ENCODE peak calls at places on chromosomes 1 and 21, in seven cellular contexts. D is NCI-H1092 treated with DMSO at 0.1 percent for 48 hours; L is cardiac muscle cell; N is A172; Z is IMR-90; C is CD8-positive, alpha-beta T cell; I is lung. M is an unnamed sample.
A peak's percentile ranks its signal among the peaks of the same experiment; 100 is the strongest.

GRCh38 chr1:54763814-54764131 is 550 bp downstream of the PARS2 start:
- DNase-seq in D (no peak), L (no peak), N (no peak), Z (no peak), C (no peak), I (no peak), M (no peak)

GRCh38 chr21:32547018-32547417 is 38.3 kb downstream of the TCP10L start:
- DNase-seq in D (no peak), L (no peak), N (no peak), Z (no peak), C (no peak), I (no peak), M (no peak)

GRCh38 chr1:167795810-167796740 is 74.3 kb downstream of the MPZL1 start:
- DNase-seq in D (peak; percentile 53), L (no peak), N (no peak), Z (no peak), C (no peak), I (no peak), M (no peak)

GRCh38 chr1:234620272-234620711 is 10.3 kb upstream of the IRF2BP2 start:
- DNase-seq in D (peak; percentile 87), L (no peak), N (no peak), Z (no peak), C (no peak), I (no peak), M (no peak)

GRCh38 chr1:226697151-226697575 is 41.9 kb downstream of the ITPKB start:
- DNase-seq in D (no peak), L (no peak), N (no peak), Z (peak; percentile 89), C (no peak), I (no peak), M (no peak)

GRCh38 chr1:25581764-25582163 is 34.8 kb upstream of the MAN1C1 start:
- DNase-seq in D (no peak), L (no peak), N (no peak), Z (no peak), C (no peak), I (no peak), M (no peak)

GRCh38 chr1:99756598-99756997 is 9.8 kb downstream of the FRRS1 start:
- DNase-seq in D (no peak), L (no peak), N (peak; percentile 34), Z (peak; percentile 64), C (no peak), I (no peak), M (no peak)

GRCh38 chr1:7300893-7301292 is 470.2 kb upstream of the VAMP3 start:
- DNase-seq in D (no peak), L (no peak), N (peak; percentile 89), Z (peak; percentile 98), C (no peak), I (peak; percentile 0), M (peak; percentile 58)

GRCh38 chr1:100794719-100795645 is 75.4 kb downstream of the VCAM1 start:
- DNase-seq in D (no peak), L (no peak), N (no peak), Z (peak; percentile 90), C (no peak), I (no peak), M (no peak)

GRCh38 chr1:177466286-177466685 is 295.5 kb downstream of the BRINP2 start:
- DNase-seq in D (no peak), L (no peak), N (no peak), Z (no peak), C (no peak), I (no peak), M (no peak)

GRCh38 chr1:159779403-159779851 is 1.3 kb upstream of the DUSP23 start:
- DNase-seq in D (no peak), L (no peak), N (peak; percentile 66), Z (peak; percentile 46), C (no peak), I (no peak), M (no peak)

GRCh38 chr1:115217150-115218033 is 120.7 kb downstream of the NGF start:
- DNase-seq in D (no peak), L (no peak), N (no peak), Z (no peak), C (no peak), I (no peak), M (no peak)

GRCh38 chr1:145720878-145721671 is 1.8 kb downstream of the CD160 start:
- DNase-seq in D (peak; percentile 33), L (peak; percentile 85), N (peak; percentile 66), Z (peak; percentile 59), C (peak; percentile 55), I (peak; percentile 69), M (peak; percentile 66)

GRCh38 chr1:221845650-221846371 is 103.9 kb upstream of the DUSP10 start:
- DNase-seq in D (peak; percentile 81), L (no peak), N (peak; percentile 86), Z (peak; percentile 94), C (no peak), I (peak; percentile 29), M (peak; percentile 79)

GRCh38 chr1:61993331-61993961 is 201.2 kb upstream of the L1TD1 start:
- DNase-seq in D (no peak), L (no peak), N (no peak), Z (no peak), C (no peak), I (no peak), M (peak; percentile 7)

GRCh38 chr1:53878492-53879105 is 11.0 kb downstream of the YIPF1 start:
- DNase-seq in D (peak; percentile 52), L (peak; percentile 60), N (peak; percentile 37), Z (peak; percentile 69), C (no peak), I (no peak), M (peak; percentile 22)

GRCh38 chr21:15250384-15250783 is 185.6 kb upstream of the NRIP1 start:
- DNase-seq in D (no peak), L (no peak), N (no peak), Z (peak; percentile 53), C (no peak), I (no peak), M (no peak)

GRCh38 chr1:115118596-115118995 is 29.3 kb upstream of the TSPAN2 start:
- DNase-seq in D (no peak), L (no peak), N (no peak), Z (no peak), C (no peak), I (no peak), M (no peak)

GRCh38 chr1:198157847-198158765 is 1.3 kb downstream of the NEK7 start:
- DNase-seq in D (peak; percentile 47), L (no peak), N (peak; percentile 55), Z (peak; percentile 57), C (no peak), I (no peak), M (no peak)

GRCh38 chr1:53293123-53293522 is 34.7 kb downstream of the LRP8 start:
- DNase-seq in D (no peak), L (no peak), N (peak; percentile 28), Z (no peak), C (no peak), I (no peak), M (no peak)

GRCh38 chr1:1208713-1209433 is 2.5 kb upstream of the TNFRSF18 start:
- DNase-seq in D (no peak), L (no peak), N (no peak), Z (peak; percentile 30), C (no peak), I (no peak), M (no peak)

GRCh38 chr21:43203523-43204080 is 34.8 kb downstream of the CRYAA start:
- DNase-seq in D (no peak), L (no peak), N (no peak), Z (no peak), C (no peak), I (no peak), M (no peak)

GRCh38 chr21:29237110-29238051 is 61.3 kb upstream of the BACH1 start:
- DNase-seq in D (no peak), L (no peak), N (no peak), Z (no peak), C (no peak), I (no peak), M (no peak)

GRCh38 chr1:2528016-2528415 is 1.6 kb upstream of the PANK4 start:
- DNase-seq in D (no peak), L (no peak), N (no peak), Z (no peak), C (no peak), I (no peak), M (no peak)

GRCh38 chr1:33317354-33317753 is 3.5 kb downstream of the A3GALT2 start:
- DNase-seq in D (no peak), L (no peak), N (no peak), Z (no peak), C (no peak), I (no peak), M (no peak)

GRCh38 chr1:82840192-82840591 is 1039.5 kb downstream of the ADGRL2 start:
- DNase-seq in D (no peak), L (no peak), N (no peak), Z (no peak), C (no peak), I (no peak), M (no peak)

GRCh38 chr21:41582298-41582840 is 74.4 kb upstream of the TMPRSS2 start:
- DNase-seq in D (no peak), L (no peak), N (no peak), Z (no peak), C (no peak), I (no peak), M (no peak)

GRCh38 chr1:214551436-214552173 is at the start of gene PTPN14:
- DNase-seq in D (peak; percentile 26), L (peak; percentile 97), N (peak; percentile 92), Z (peak; percentile 96), C (no peak), I (peak; percentile 86), M (peak; percentile 95)

GRCh38 chr1:247487057-247487456 is 29.2 kb upstream of the OR2B11 start:
- DNase-seq in D (peak; percentile 30), L (peak; percentile 49), N (peak; percentile 42), Z (peak; percentile 34), C (no peak), I (no peak), M (peak; percentile 46)

GRCh38 chr21:38869946-38870345 is 64.2 kb downstream of the ETS2 start:
- DNase-seq in D (peak; percentile 64), L (no peak), N (peak; percentile 27), Z (peak; percentile 71), C (no peak), I (no peak), M (no peak)